ENCODE peak calls at places on chromosomes 7 and 10, in four cellular contexts. P is fibroblast of lung, D is astrocyte, Y is K562. B is an unnamed sample.
A peak's percentile ranks its signal among the peaks of the same experiment; 100 is the strongest.

GRCh38 chr10:20853276-20853675 is 43.8 kb downstream of the NEBL start:
- DNase-seq in P (no peak), D (no peak), Y (no peak), B (no peak)

GRCh38 chr7:35248576-35249536 is 5.0 kb downstream of the TBX20 start:
- DNase-seq in P (no peak), D (no peak), Y (no peak), B (no peak)

GRCh38 chr7:135162382-135163001 is 8.0 kb downstream of the CYREN start:
- DNase-seq in P (no peak), D (no peak), Y (no peak), B (no peak)

GRCh38 chr7:36945612-36946400 is 221.5 kb upstream of the AOAH start:
- DNase-seq in P (no peak), D (no peak), Y (no peak), B (no peak)

GRCh38 chr10:62718585-62718984 is 85.9 kb upstream of the ADO start:
- DNase-seq in P (no peak), D (no peak), Y (no peak), B (no peak)

GRCh38 chr7:99006739-99007424 is 128.6 kb downstream of the TRRAP start:
- DNase-seq in P (no peak), D (no peak), Y (no peak), B (no peak)

GRCh38 chr7:35465791-35466336 is 212.0 kb upstream of the TBX20 start:
- DNase-seq in P (no peak), D (no peak), Y (no peak), B (no peak)

GRCh38 chr10:79994556-79994955 is 45.7 kb upstream of the SFTPD start:
- DNase-seq in P (no peak), D (no peak), Y (no peak), B (no peak)

GRCh38 chr7:94594882-94595281 is 61.1 kb downstream of the SGCE start:
- DNase-seq in P (no peak), D (no peak), Y (no peak), B (no peak)

GRCh38 chr10:12381536-12382156 is 32.3 kb downstream of the CAMK1D start:
- DNase-seq in P (no peak), D (no peak), Y (no peak), B (no peak)

GRCh38 chr10:14549496-14549895 is 218.8 kb upstream of the FRMD4A start:
- DNase-seq in P (peak; percentile 61), D (no peak), Y (no peak), B (no peak)

GRCh38 chr10:29067161-29067560 is 221.7 kb upstream of the LYZL1 start:
- DNase-seq in P (no peak), D (peak; percentile 51), Y (no peak), B (no peak)

GRCh38 chr7:15561840-15562239 is at the start of gene AGMO:
- DNase-seq in P (peak; percentile 46), D (no peak), Y (no peak), B (peak; percentile 37)

GRCh38 chr10:113681533-113682470 is 2.1 kb downstream of the CASP7 start:
- DNase-seq in P (no peak), D (no peak), Y (no peak), B (peak; percentile 16)

GRCh38 chr7:66076459-66077329 is 1.1 kb downstream of the ASL start:
- DNase-seq in P (no peak), D (no peak), Y (no peak), B (no peak)

GRCh38 chr10:130463104-130463875 is 327.1 kb downstream of the GLRX3 start:
- DNase-seq in P (no peak), D (no peak), Y (no peak), B (no peak)

DNA sequence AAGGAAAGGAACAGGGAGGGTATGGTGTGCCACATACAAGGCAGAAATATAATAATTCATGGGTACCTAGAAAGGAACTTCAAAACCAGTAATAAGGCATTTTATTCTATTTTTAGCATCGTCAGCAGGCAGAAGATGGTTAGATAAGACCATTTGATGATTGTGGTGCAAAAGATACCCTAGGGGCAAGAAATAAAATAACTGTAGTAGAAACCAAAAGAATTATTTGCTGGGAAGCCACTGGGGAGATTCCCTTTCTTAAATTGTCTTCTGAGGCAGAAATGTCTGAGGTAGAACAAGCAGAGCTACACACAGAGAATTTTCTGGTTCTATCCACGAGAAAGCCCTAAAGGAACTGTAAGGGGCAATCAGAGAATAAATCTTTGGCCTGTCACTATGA is 64.3 kb upstream of the PCGF5 start:
- DNase-seq in P (no peak), D (no peak), Y (no peak), B (no peak)
- H3K4me2 ChIP-seq in P (no peak overlapping the region), D (no peak overlapping the region), Y (no peak overlapping the region), B (no peak overlapping the region)

GRCh38 chr7:55144333-55144954 is 125.6 kb downstream of the EGFR start:
- DNase-seq in P (no peak), D (no peak), Y (peak; percentile 38), B (no peak)
- TF ChIP-seq CTCF in P (no peak), D (peak; percentile 14), Y (peak; percentile 53), B (peak; percentile 31)

GRCh38 chr10:34811968-34812514 is 3.1 kb downstream of the PARD3 start:
- DNase-seq in P (peak; percentile 36), D (peak; percentile 54), Y (no peak), B (no peak)

GRCh38 chr10:34811126-34811967 is 3.7 kb downstream of the PARD3 start:
- DNase-seq in P (no peak), D (no peak), Y (no peak), B (no peak)

GRCh38 chr10:34808789-34809745 is 6.0 kb downstream of the PARD3 start:
- DNase-seq in P (peak; percentile 43), D (peak; percentile 66), Y (no peak), B (no peak)

GRCh38 chr10:34808336-34808735 is 6.8 kb downstream of the PARD3 start:
- DNase-seq in P (no peak), D (no peak), Y (no peak), B (no peak)

DNA sequence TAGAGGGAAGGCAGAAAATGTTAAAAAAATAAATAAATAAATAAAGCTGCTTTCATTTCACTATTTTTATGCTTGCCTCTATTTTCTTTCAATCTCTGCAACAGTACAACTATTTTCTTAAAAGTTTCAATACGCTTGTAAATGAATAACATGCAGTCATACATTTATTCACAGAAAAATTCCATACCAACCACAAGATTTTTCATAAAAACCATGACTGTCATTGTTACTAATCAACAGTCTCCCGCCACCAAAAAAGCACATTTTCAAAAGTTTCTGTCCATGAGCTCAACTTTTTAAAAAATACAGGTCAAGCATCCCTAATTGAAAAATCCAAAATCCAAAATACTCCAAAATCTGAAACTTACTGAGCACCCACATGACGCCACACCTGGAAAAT is 5.3 kb downstream of the PARD3 start:
- DNase-seq in P (no peak), D (no peak), Y (no peak), B (no peak)
- H3K4me2 ChIP-seq in P (no peak overlapping the region), D (peak overlapping the region; percentile 81), Y (no peak overlapping the region), B (no peak overlapping the region)

GRCh38 chr7:151032936-151033863 is 5.0 kb downstream of the ABCB8 start:
- DNase-seq in P (no peak), D (no peak), Y (peak; percentile 38), B (no peak)
- TF ChIP-seq CTCF in P (no peak), D (no peak), Y (peak; percentile 52), B (no peak)

GRCh38 chr10:2870654-2871053 is 196.7 kb upstream of the PFKP start:
- DNase-seq in P (no peak), D (no peak), Y (no peak), B (no peak)
- H3K4me2 ChIP-seq in P (no peak overlapping the region), D (no peak overlapping the region), Y (no peak overlapping the region), B (no peak overlapping the region)

DNA sequence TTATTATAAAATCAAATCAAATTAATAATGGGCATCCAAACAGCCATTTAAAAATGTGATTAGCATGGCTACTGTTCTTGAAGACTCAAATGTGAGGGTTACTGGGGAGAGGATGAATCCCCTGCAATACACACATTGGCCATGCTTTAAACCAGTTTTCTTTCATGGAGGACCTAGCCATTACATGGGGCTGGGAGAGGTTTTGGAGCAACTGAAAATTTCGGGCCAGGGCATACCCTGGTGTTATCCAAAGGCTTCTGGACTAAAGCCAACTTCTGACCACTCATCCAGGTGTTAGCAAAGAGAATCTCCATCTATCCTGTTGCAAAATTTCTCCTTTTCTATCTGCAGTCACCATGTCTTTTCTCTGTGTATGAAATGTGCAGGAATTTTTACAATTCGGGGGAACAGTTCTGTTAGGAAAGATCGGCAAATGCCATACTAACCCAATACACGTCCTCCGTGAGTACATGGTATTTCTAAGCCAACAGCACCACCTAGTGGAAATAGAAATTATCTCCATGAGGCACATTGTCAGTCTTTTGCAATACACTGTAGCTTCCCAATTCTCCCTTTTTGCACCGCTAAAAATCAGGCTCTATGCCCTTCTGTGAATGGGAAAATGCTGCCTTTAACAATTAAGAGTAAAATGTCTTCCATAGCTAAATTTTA is 47.0 kb upstream of the ZNF107 start:
- DNase-seq in P (peak; percentile 66), D (peak; percentile 34), Y (peak; percentile 43), B (peak; percentile 41)
- TF ChIP-seq CTCF in P (peak; percentile 20), D (peak; percentile 40), Y (peak; percentile 77), B (peak; percentile 21)

GRCh38 chr10:102648889-102649752 is 4.8 kb downstream of the TRIM8 start:
- DNase-seq in P (peak; percentile 46), D (no peak), Y (no peak), B (no peak)
- H3K4me2 ChIP-seq in P (peak overlapping the region; percentile 100), D (peak overlapping the region; percentile 93), Y (no peak overlapping the region), B (peak overlapping the region; percentile 61)

B was measured in endothelial cell of umbilical vein.